ENCODE peak calls at places on chromosomes 5 and 9, in five cellular contexts. V, J, C, F and P are unnamed samples.

GRCh38 chr9:134099123-134099761 is 31.4 kb upstream of the BRD3 start:
- DNase-seq in V (no peak), J (peak; percentile 24), C (peak; percentile 59), F (no peak), P (no peak)

GRCh38 chr9:121753802-121754654 is 102.6 kb downstream of the DAB2IP start:
- DNase-seq in V (no peak), J (no peak), C (no peak), F (no peak), P (no peak)

GRCh38 chr5:154712518-154713437 is 42.4 kb upstream of the LARP1 start:
- DNase-seq in V (no peak), J (no peak), C (peak; percentile 77), F (peak; percentile 82), P (no peak)

GRCh38 chr9:112615584-112616271 is 102.2 kb downstream of the INIP start:
- DNase-seq in V (no peak), J (no peak), C (no peak), F (no peak), P (peak; percentile 0)

GRCh38 chr9:115672477-115673316 is 480.9 kb upstream of the PAPPA start:
- DNase-seq in V (no peak), J (no peak), C (no peak), F (no peak), P (peak; percentile 96)

GRCh38 chr5:179376701-179377420 is 31.6 kb upstream of the ADAMTS2 start:
- DNase-seq in V (no peak), J (no peak), C (no peak), F (no peak), P (no peak)

GRCh38 chr9:89615661-89616060 is 10.8 kb downstream of the GADD45G start:
- DNase-seq in V (no peak), J (no peak), C (no peak), F (no peak), P (no peak)

GRCh38 chr5:130727834-130728233 is 437.2 kb downstream of the HINT1 start:
- DNase-seq in V (no peak), J (no peak), C (no peak), F (no peak), P (no peak)

GRCh38 chr5:88298425-88298824 is 29.8 kb upstream of the TMEM161B start:
- DNase-seq in V (no peak), J (no peak), C (no peak), F (no peak), P (peak; percentile 18)

GRCh38 chr5:168214071-168214470 is 77.4 kb upstream of the WWC1 start:
- DNase-seq in V (no peak), J (no peak), C (no peak), F (no peak), P (no peak)

GRCh38 chr5:58912102-58912501 is 329.2 kb downstream of the RAB3C start:
- DNase-seq in V (no peak), J (no peak), C (no peak), F (no peak), P (no peak)

GRCh38 chr9:88388886-88389617 is 808 bp downstream of the SPIN1 start:
- DNase-seq in V (peak; percentile 55), J (no peak), C (peak; percentile 84), F (no peak), P (no peak)

GRCh38 chr5:40606077-40606765 is 73.5 kb upstream of the PTGER4 start:
- DNase-seq in V (no peak), J (no peak), C (peak; percentile 64), F (no peak), P (no peak)

GRCh38 chr5:58582411-58583393 is at the start of gene RAB3C:
- DNase-seq in V (peak; percentile 86), J (peak; percentile 25), C (peak; percentile 96), F (peak; percentile 92), P (peak; percentile 72)

GRCh38 chr5:14850419-14851066 is 21.0 kb downstream of the ANKH start:
- DNase-seq in V (no peak), J (no peak), C (no peak), F (no peak), P (no peak)

GRCh38 chr5:36607114-36607561 is 732 bp downstream of the SLC1A3 start:
- DNase-seq in V (peak; percentile 25), J (no peak), C (no peak), F (no peak), P (no peak)

GRCh38 chr5:178626484-178627258 is at the start of gene CLK4:
- DNase-seq in V (peak; percentile 96), J (peak; percentile 71), C (peak; percentile 99), F (peak; percentile 99), P (peak; percentile 87)

GRCh38 chr5:55407059-55407684 is 99.4 kb downstream of the MTREX start:
- DNase-seq in V (no peak), J (no peak), C (no peak), F (no peak), P (peak; percentile 34)

GRCh38 chr9:805151-805550 is 36.3 kb upstream of the DMRT1 start:
- DNase-seq in V (no peak), J (no peak), C (no peak), F (no peak), P (no peak)

GRCh38 chr5:156758012-156758791 is 91.9 kb upstream of the PPP1R2B start:
- DNase-seq in V (no peak), J (no peak), C (no peak), F (no peak), P (no peak)

GRCh38 chr5:149936044-149936699 is 8.4 kb downstream of the PDE6A start:
- DNase-seq in V (no peak), J (no peak), C (no peak), F (no peak), P (no peak)

GRCh38 chr5:10442581-10442980 is 902 bp downstream of the ROPN1L start:
- DNase-seq in V (no peak), J (no peak), C (no peak), F (no peak), P (no peak)

GRCh38 chr9:38182321-38182720 is 113.3 kb upstream of the SHB start:
- DNase-seq in V (no peak), J (peak; percentile 43), C (no peak), F (no peak), P (no peak)

GRCh38 chr5:107428303-107428761 is 242.4 kb downstream of the EFNA5 start:
- DNase-seq in V (no peak), J (peak; percentile 55), C (no peak), F (no peak), P (no peak)

GRCh38 chr9:82957526-82958379 is 105.2 kb downstream of the RASEF start:
- DNase-seq in V (no peak), J (no peak), C (no peak), F (no peak), P (no peak)

GRCh38 chr5:67025437-67025836 is 171.2 kb downstream of the CD180 start:
- DNase-seq in V (no peak), J (no peak), C (no peak), F (no peak), P (no peak)

GRCh38 chr5:95853490-95853889 is 31.0 kb upstream of the GLRX start:
- DNase-seq in V (no peak), J (no peak), C (no peak), F (peak; percentile 49), P (no peak)

GRCh38 chr9:137027369-137028012 is 546 bp downstream of the ABCA2 start:
- DNase-seq in V (no peak), J (no peak), C (no peak), F (no peak), P (no peak)

GRCh38 chr9:122218070-122218884 is 10.5 kb downstream of the LHX6 start:
- DNase-seq in V (no peak), J (no peak), C (no peak), F (no peak), P (no peak)

GRCh38 chr9:105656131-105656921 is 5.9 kb upstream of the TAL2 start:
- DNase-seq in V (peak; percentile 36), J (no peak), C (no peak), F (peak; percentile 80), P (no peak)

DNA sequence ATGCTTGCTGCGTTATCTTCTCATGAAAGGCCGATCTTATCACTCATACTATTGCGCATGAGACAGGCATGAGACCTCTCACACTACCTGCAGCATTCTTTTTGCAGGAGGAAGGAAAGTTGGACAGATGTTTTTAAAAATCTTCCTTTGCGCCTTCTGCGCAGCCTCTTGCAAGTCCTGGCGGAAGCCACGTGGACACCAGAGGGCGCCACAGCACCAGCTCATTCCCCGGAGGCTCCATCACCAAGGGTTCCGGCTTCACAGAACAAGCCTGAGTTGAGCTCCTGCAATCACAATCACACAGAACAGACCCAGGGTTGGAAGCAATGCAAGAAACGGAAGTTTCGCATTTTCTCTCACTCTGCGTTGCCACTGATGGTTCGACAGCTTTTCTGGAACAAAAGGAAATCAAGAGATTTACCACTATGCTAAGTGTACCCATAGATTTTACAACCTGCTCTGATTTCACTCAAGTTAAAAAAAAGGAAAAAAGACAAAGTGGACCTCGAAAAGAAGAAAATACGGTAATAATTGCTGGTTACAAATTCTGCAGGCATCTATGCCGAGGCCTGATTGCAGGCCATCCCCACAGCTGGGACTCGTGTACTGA is 304.8 kb upstream of the MSX2 start:
- DNase-seq in V (peak; percentile 87), J (peak; percentile 15), C (peak; percentile 94), F (peak; percentile 97), P (peak; percentile 90)
- TF ChIP-seq CTCF in V (peak; percentile 89), J (peak; percentile 93), C (peak; percentile 90), F (peak; percentile 81), P (peak; percentile 99)

GRCh38 chr5:125337222-125337768 is 590.9 kb upstream of the ZNF608 start:
- DNase-seq in V (no peak), J (no peak), C (no peak), F (no peak), P (no peak)
- H3K4me3 ChIP-seq in V (no peak overlapping the region), J (no peak overlapping the region), C (no peak overlapping the region), F (no peak overlapping the region), P (no peak overlapping the region)

DNA sequence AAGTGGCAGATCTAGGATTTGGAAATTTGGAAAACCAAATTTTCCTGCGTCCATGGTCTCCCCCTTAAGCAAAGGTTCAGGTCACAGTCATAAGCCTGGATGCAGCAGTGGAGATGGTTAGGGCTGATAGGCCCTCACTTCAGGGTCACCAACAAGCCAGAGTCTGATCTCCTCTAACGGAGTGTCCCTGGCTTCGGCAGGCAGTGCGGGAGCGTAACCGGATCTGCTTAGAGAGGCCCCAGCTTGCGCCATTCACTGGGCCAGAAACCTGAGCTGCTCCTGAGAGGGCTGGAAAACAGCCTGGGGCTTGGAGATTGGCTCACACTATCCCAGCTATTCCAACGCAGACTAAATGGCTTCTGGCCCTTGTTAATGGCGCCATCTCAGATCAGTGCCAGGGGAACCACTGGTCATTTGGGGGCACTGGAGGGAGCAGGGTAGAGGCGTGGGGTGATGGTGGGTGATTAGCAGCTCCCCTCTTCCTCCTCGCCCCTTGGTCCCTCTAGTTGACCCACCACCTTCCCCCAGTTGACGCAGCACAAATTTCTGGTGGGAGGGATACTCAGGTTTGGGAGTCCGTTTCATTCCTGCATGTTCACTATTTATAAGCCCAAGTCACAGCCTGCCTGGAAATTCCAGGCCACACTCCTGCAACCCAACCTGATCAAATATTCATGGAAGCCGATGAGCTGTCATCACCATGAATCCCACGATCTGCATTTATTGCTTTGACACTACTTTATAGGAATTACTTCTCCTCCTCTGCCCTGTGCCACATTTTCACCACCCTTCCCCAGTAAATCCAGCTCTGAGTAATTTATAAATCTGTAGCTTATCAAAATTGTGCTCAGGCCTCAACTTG is 134.6 kb upstream of the CPEB4 start:
- DNase-seq in V (peak; percentile 84), J (no peak), C (peak; percentile 73), F (no peak), P (peak; percentile 48)
- H3K27ac ChIP-seq in V (peak overlapping the region; percentile 92), J (no peak overlapping the region), C (no peak overlapping the region), F (no peak overlapping the region), P (peak overlapping the region; percentile 21)

DNA sequence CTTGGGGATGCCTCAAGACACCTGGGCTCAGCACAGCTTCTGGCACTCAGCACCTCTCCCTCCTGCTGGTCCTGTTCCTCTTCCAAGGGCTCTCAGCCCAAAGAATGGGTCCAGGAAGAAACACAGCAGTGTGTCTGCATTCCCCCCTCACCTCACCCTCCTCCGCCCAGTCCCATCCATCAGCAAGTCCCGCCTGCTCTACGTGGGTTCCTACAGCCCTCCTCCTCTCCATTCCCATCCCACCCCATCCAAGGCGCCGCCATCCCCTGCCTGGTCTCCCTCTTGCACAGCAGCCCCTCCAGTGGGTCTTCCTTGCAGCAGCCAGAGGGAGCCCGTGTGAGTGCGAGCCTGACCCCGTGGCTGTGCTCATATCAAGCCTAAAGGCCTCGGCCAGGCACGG is 52.3 kb upstream of the RPL26L1 start:
- DNase-seq in V (no peak), J (no peak), C (no peak), F (no peak), P (no peak)
- TF ChIP-seq CTCF in V (no peak), J (no peak), C (no peak), F (no peak), P (no peak)